ENCODE peak calls at places on chromosomes 12 and 14, in five cellular contexts. F, E, V, T and O are unnamed samples.
A peak's percentile ranks its signal among the peaks of the same experiment; 100 is the strongest.

GRCh38 chr12:107196681-107197080 is 103.3 kb upstream of the CRY1 start:
- DNase-seq in F (no peak), E (peak; percentile 70), V (no peak), T (no peak), O (no peak)

GRCh38 chr14:100192672-100193416 is 33.4 kb upstream of the DEGS2 start:
- DNase-seq in V (peak; percentile 97), T (peak; percentile 100), E (peak; percentile 89), F (peak; percentile 100), O (peak; percentile 88)

GRCh38 chr12:91562476-91562875 is 379.9 kb upstream of the DCN start:
- DNase-seq in F (no peak), V (no peak), E (no peak), T (no peak), O (no peak)

GRCh38 chr12:87171356-87171755 is 857.8 kb downstream of the C12orf50 start:
- DNase-seq in E (no peak), V (no peak), T (no peak), F (no peak), O (no peak)

GRCh38 chr12:106522708-106523107 is 60.1 kb upstream of the RFX4 start:
- DNase-seq in V (no peak), E (no peak), T (no peak), F (no peak), O (no peak)

GRCh38 chr12:27319394-27319793 is 13.2 kb upstream of the BMAL2 start:
- DNase-seq in T (no peak), F (no peak), V (no peak), E (peak; percentile 77), O (no peak)

GRCh38 chr12:17344649-17345048 is 738.7 kb upstream of the LMO3 start:
- DNase-seq in T (no peak), E (no peak), V (no peak), F (no peak), O (no peak)

GRCh38 chr12:38144601-38145436 is 171.8 kb upstream of the ALG10B start:
- DNase-seq in F (no peak), E (no peak), V (no peak), T (no peak), O (no peak)

GRCh38 chr14:31270196-31270772 is 62.7 kb upstream of the HECTD1 start:
- DNase-seq in V (no peak), F (peak; percentile 37), T (peak; percentile 34), E (no peak), O (no peak)
- TF ChIP-seq CTCF in V (peak; percentile 41), F (peak; percentile 54), T (no peak), E (peak; percentile 5), O (peak; percentile 68)

GRCh38 chr12:112122823-112123690 is 2.3 kb upstream of the TRAFD1 start:
- DNase-seq in V (no peak), F (no peak), T (no peak), E (peak; percentile 53), O (no peak)
- H3K4me1 ChIP-seq in V (peaks cover 62% of the 10 kb centered on the region), F (peaks cover 16% of the 10 kb centered on the region), T (peaks cover 5% of the 10 kb centered on the region), E (peaks cover 17% of the 10 kb centered on the region), O (peaks cover 37% of the 10 kb centered on the region)

GRCh38 chr12:109781668-109782321 is 51.4 kb downstream of the TRPV4 start:
- DNase-seq in V (no peak), F (no peak), T (no peak), E (no peak), O (no peak)

GRCh38 chr12:109777544-109777943 is 55.7 kb downstream of the TRPV4 start:
- DNase-seq in V (no peak), F (peak; percentile 91), E (no peak), T (no peak), O (no peak)

GRCh38 chr12:109778684-109779083 is 54.5 kb downstream of the TRPV4 start:
- DNase-seq in T (no peak), V (no peak), F (no peak), E (no peak), O (no peak)

GRCh38 chr12:109776624-109777023 is 56.6 kb downstream of the TRPV4 start:
- DNase-seq in E (no peak), T (no peak), F (no peak), V (no peak), O (no peak)

DNA sequence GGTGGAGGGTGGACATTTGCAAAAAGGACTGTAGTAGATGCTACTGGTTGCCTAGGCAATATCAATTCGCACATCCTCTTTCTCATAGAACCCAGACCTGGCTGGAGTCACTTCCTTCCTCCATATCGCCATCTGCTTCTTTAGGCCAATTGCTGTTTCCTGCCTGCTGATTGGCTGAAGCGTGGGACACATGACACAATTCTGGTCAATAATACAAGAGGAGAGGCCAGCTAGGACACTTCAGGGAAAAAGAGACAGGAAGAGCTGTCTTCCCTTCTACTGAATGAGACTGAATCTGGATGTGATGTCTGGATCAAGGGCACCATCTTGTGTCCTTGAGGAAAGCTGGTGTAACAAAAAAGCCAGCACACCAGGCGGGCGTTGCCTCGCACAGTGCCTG is 53.8 kb downstream of the TRPV4 start:
- DNase-seq in E (no peak), V (no peak), F (peak; percentile 25), T (no peak), O (no peak)
- TF ChIP-seq CTCF in E (no peak), V (no peak), F (no peak), T (no peak), O (no peak)

GRCh38 chr12:50932787-50933280 is 19.5 kb upstream of the HIGD1C start:
- DNase-seq in E (no peak), F (no peak), V (no peak), T (no peak), O (no peak)

GRCh38 chr12:50934981-50935807 is 17.1 kb upstream of the HIGD1C start:
- DNase-seq in F (no peak), T (no peak), V (no peak), E (peak; percentile 50), O (no peak)

GRCh38 chr12:50933459-50934124 is 18.8 kb upstream of the HIGD1C start:
- DNase-seq in F (no peak), V (no peak), T (no peak), E (no peak), O (no peak)

GRCh38 chr12:50936821-50937220 is 15.5 kb upstream of the HIGD1C start:
- DNase-seq in V (no peak), T (no peak), F (no peak), E (no peak), O (no peak)

GRCh38 chr12:50934371-50934851 is 17.9 kb upstream of the HIGD1C start:
- DNase-seq in T (no peak), F (no peak), E (no peak), V (no peak), O (no peak)
- H3K4me1 ChIP-seq in T (peaks cover 17% of the 10 kb centered on the region), F (peaks cover 10% of the 10 kb centered on the region), E (no peaks in the 10 kb centered on the region), V (no peaks in the 10 kb centered on the region), O (peaks cover 11% of the 10 kb centered on the region)